ENCODE peak calls at places on chromosomes 5 and 9, in seven cellular contexts. F is GM13976, N is Calu3, G is H54, W is A673, E is T-cell, C is activated T-cell treated with anti-CD3 and anti-CD28 coated beads for 24 hours. H is an unnamed sample.

GRCh38 chr9:123684393-123685149 is 245.4 kb downstream of the DENND1A start:
- DNase-seq in F (no peak), N (no peak), G (no peak), W (no peak), E (no peak), C (no peak), H (no peak)

GRCh38 chr9:127726871-127727270 is 8.2 kb downstream of the TOR2A start:
- DNase-seq in F (no peak), N (no peak), G (no peak), W (no peak), E (no peak), C (no peak), H (no peak)

GRCh38 chr5:54148858-54149257 is 161.5 kb downstream of the ARL15 start:
- DNase-seq in F (no peak), N (no peak), G (no peak), W (no peak), E (no peak), C (no peak), H (no peak)

GRCh38 chr9:73799446-73799845 is 647.8 kb downstream of the ANXA1 start:
- DNase-seq in F (no peak), N (no peak), G (no peak), W (no peak), E (no peak), C (no peak), H (no peak)

GRCh38 chr9:94150890-94151660 is 66.8 kb downstream of the PTPDC1 start:
- DNase-seq in F (no peak), N (no peak), G (no peak), W (no peak), E (no peak), C (no peak), H (no peak)

GRCh38 chr9:77883846-77884771 is 147.5 kb downstream of the GNAQ start:
- DNase-seq in F (no peak), N (no peak), G (peak), W (peak), E (no peak), C (no peak), H (no peak)

GRCh38 chr5:168798065-168799023 is 219.2 kb upstream of the PANK3 start:
- DNase-seq in F (no peak), N (no peak), G (no peak), W (no peak), E (no peak), C (no peak), H (no peak)

GRCh38 chr5:177339107-177339638 is 12.3 kb downstream of the LMAN2 start:
- DNase-seq in F (no peak), N (peak), G (no peak), W (no peak), E (no peak), C (no peak), H (no peak)

GRCh38 chr9:34508951-34509350 is 13.8 kb downstream of the ENHO start:
- DNase-seq in F (no peak), N (no peak), G (no peak), W (no peak), E (no peak), C (no peak), H (no peak)

GRCh38 chr5:72441861-72442540 is 65.2 kb downstream of the ZNF366 start:
- DNase-seq in F (no peak), N (no peak), G (peak), W (no peak), E (no peak), C (no peak), H (peak)

GRCh38 chr5:90886381-90886780 is 327.8 kb downstream of the ADGRV1 start:
- DNase-seq in F (no peak), N (no peak), G (no peak), W (no peak), E (no peak), C (no peak), H (no peak)

GRCh38 chr9:23635276-23635675 is 190.8 kb downstream of the ELAVL2 start:
- DNase-seq in F (no peak), N (no peak), G (no peak), W (no peak), E (no peak), C (no peak), H (no peak)

GRCh38 chr5:120217001-120217400 is 247.1 kb upstream of the PRR16 start:
- DNase-seq in F (no peak), N (no peak), G (no peak), W (no peak), E (no peak), C (no peak), H (no peak)

GRCh38 chr5:10151656-10152055 is 98.0 kb downstream of the ATPSCKMT start:
- DNase-seq in F (no peak), N (no peak), G (peak), W (no peak), E (no peak), C (no peak), H (no peak)